ENCODE peak calls at places on chromosome 20, in nine cellular contexts. One of them, this sample, is unnamed.
A peak's percentile ranks its signal among the peaks of the same experiment; 100 is the strongest.

GRCh38 chr20:48749437-48749836 is 78.4 kb downstream of the PREX1 start:
- DNase-seq in stomach: no peak
- DNase-seq in right lobe of liver: no peak
- DNase-seq in fibroblast of lung: no peak
- DNase-seq in ovary: no peak
- DNase-seq in esophagus squamous epithelium: no peak
- DNase-seq in prostate gland: no peak
- DNase-seq in SJSA1: no peak
- DNase-seq in CD8-positive, alpha-beta T cell: no peak
- DNase-seq in this sample: no peak

GRCh38 chr20:62201173-62202082 is 18.6 kb downstream of the MTG2 start:
- DNase-seq in stomach: no peak
- DNase-seq in right lobe of liver: no peak
- DNase-seq in fibroblast of lung: no peak
- DNase-seq in ovary: no peak
- DNase-seq in esophagus squamous epithelium: no peak
- DNase-seq in prostate gland: no peak
- DNase-seq in SJSA1: no peak
- DNase-seq in CD8-positive, alpha-beta T cell: no peak
- DNase-seq in this sample: no peak

GRCh38 chr20:37922016-37922415 is 19.1 kb downstream of the VSTM2L start:
- DNase-seq in stomach: no peak
- DNase-seq in right lobe of liver: no peak
- DNase-seq in fibroblast of lung: no peak
- DNase-seq in ovary: no peak
- DNase-seq in esophagus squamous epithelium: no peak
- DNase-seq in prostate gland: no peak
- DNase-seq in SJSA1: no peak
- DNase-seq in CD8-positive, alpha-beta T cell: no peak
- DNase-seq in this sample: no peak

GRCh38 chr20:6692566-6693168 is 74.8 kb upstream of the BMP2 start:
- DNase-seq in stomach: no peak
- DNase-seq in right lobe of liver: no peak
- DNase-seq in fibroblast of lung: peak; percentile 64
- DNase-seq in ovary: no peak
- DNase-seq in esophagus squamous epithelium: no peak
- DNase-seq in prostate gland: no peak
- DNase-seq in SJSA1: no peak
- DNase-seq in CD8-positive, alpha-beta T cell: no peak
- DNase-seq in this sample: no peak

GRCh38 chr20:49276201-49276894 is 1.5 kb downstream of the ZNFX1 start:
- DNase-seq in stomach: no peak
- DNase-seq in right lobe of liver: no peak
- DNase-seq in fibroblast of lung: peak; percentile 66
- DNase-seq in ovary: no peak
- DNase-seq in esophagus squamous epithelium: no peak
- DNase-seq in prostate gland: no peak
- DNase-seq in SJSA1: peak; percentile 52
- DNase-seq in CD8-positive, alpha-beta T cell: peak; percentile 54
- DNase-seq in this sample: no peak

GRCh38 chr20:21100590-21101452 is 5.3 kb downstream of the LINC00237 start:
- DNase-seq in stomach: no peak
- DNase-seq in right lobe of liver: peak; percentile 20
- DNase-seq in fibroblast of lung: peak; percentile 66
- DNase-seq in ovary: no peak
- DNase-seq in esophagus squamous epithelium: no peak
- DNase-seq in prostate gland: no peak
- DNase-seq in SJSA1: no peak
- DNase-seq in CD8-positive, alpha-beta T cell: no peak
- DNase-seq in this sample: no peak

GRCh38 chr20:4235512-4236043 is 220.2 kb upstream of the RNF24 start:
- DNase-seq in stomach: no peak
- DNase-seq in right lobe of liver: no peak
- DNase-seq in fibroblast of lung: no peak
- DNase-seq in ovary: no peak
- DNase-seq in esophagus squamous epithelium: no peak
- DNase-seq in prostate gland: no peak
- DNase-seq in SJSA1: no peak
- DNase-seq in CD8-positive, alpha-beta T cell: no peak
- DNase-seq in this sample: no peak

GRCh38 chr20:18394363-18394762 is 72.5 kb downstream of the DZANK1 start:
- DNase-seq in stomach: no peak
- DNase-seq in right lobe of liver: no peak
- DNase-seq in fibroblast of lung: no peak
- DNase-seq in ovary: no peak
- DNase-seq in esophagus squamous epithelium: no peak
- DNase-seq in prostate gland: no peak
- DNase-seq in SJSA1: no peak
- DNase-seq in CD8-positive, alpha-beta T cell: no peak
- DNase-seq in this sample: no peak

GRCh38 chr20:38299963-38300362 is 4.0 kb upstream of the BPI start:
- DNase-seq in stomach: peak; percentile 60
- DNase-seq in right lobe of liver: no peak
- DNase-seq in fibroblast of lung: no peak
- DNase-seq in ovary: no peak
- DNase-seq in esophagus squamous epithelium: no peak
- DNase-seq in prostate gland: peak; percentile 45
- DNase-seq in SJSA1: no peak
- DNase-seq in CD8-positive, alpha-beta T cell: no peak
- DNase-seq in this sample: no peak

GRCh38 chr20:31550099-31550498 is 35.9 kb downstream of the HM13 start:
- DNase-seq in stomach: no peak
- DNase-seq in right lobe of liver: no peak
- DNase-seq in fibroblast of lung: no peak
- DNase-seq in ovary: no peak
- DNase-seq in esophagus squamous epithelium: no peak
- DNase-seq in prostate gland: no peak
- DNase-seq in SJSA1: no peak
- DNase-seq in CD8-positive, alpha-beta T cell: no peak
- DNase-seq in this sample: no peak

GRCh38 chr20:33835773-33836172 is 24.6 kb downstream of the CHMP4B start:
- DNase-seq in stomach: no peak
- DNase-seq in right lobe of liver: no peak
- DNase-seq in fibroblast of lung: peak; percentile 62
- DNase-seq in ovary: no peak
- DNase-seq in esophagus squamous epithelium: no peak
- DNase-seq in prostate gland: no peak
- DNase-seq in SJSA1: no peak
- DNase-seq in CD8-positive, alpha-beta T cell: no peak
- DNase-seq in this sample: no peak

GRCh38 chr20:33829636-33830035 is 18.5 kb downstream of the CHMP4B start:
- DNase-seq in stomach: no peak
- DNase-seq in right lobe of liver: no peak
- DNase-seq in fibroblast of lung: no peak
- DNase-seq in ovary: no peak
- DNase-seq in esophagus squamous epithelium: no peak
- DNase-seq in prostate gland: no peak
- DNase-seq in SJSA1: no peak
- DNase-seq in CD8-positive, alpha-beta T cell: no peak
- DNase-seq in this sample: no peak

GRCh38 chr20:33828912-33829560 is 17.9 kb downstream of the CHMP4B start:
- DNase-seq in stomach: no peak
- DNase-seq in right lobe of liver: no peak
- DNase-seq in fibroblast of lung: no peak
- DNase-seq in ovary: no peak
- DNase-seq in esophagus squamous epithelium: no peak
- DNase-seq in prostate gland: no peak
- DNase-seq in SJSA1: no peak
- DNase-seq in CD8-positive, alpha-beta T cell: no peak
- DNase-seq in this sample: no peak

GRCh38 chr20:33830371-33830770 is 19.2 kb downstream of the CHMP4B start:
- DNase-seq in stomach: no peak
- DNase-seq in right lobe of liver: no peak
- DNase-seq in fibroblast of lung: no peak
- DNase-seq in ovary: no peak
- DNase-seq in esophagus squamous epithelium: no peak
- DNase-seq in prostate gland: no peak
- DNase-seq in SJSA1: no peak
- DNase-seq in CD8-positive, alpha-beta T cell: no peak
- DNase-seq in this sample: no peak

GRCh38 chr20:33832113-33832853 is 21.1 kb downstream of the CHMP4B start:
- DNase-seq in stomach: no peak
- DNase-seq in right lobe of liver: no peak
- DNase-seq in fibroblast of lung: no peak
- DNase-seq in ovary: peak; percentile 34
- DNase-seq in esophagus squamous epithelium: no peak
- DNase-seq in prostate gland: no peak
- DNase-seq in SJSA1: no peak
- DNase-seq in CD8-positive, alpha-beta T cell: no peak
- DNase-seq in this sample: no peak
- H3K4me1 ChIP-seq in stomach: peaks cover 91% of the 10 kb centered on the region
- H3K4me1 ChIP-seq in right lobe of liver: no peaks in the 10 kb centered on the region
- H3K4me1 ChIP-seq in fibroblast of lung: peaks cover 5% of the 10 kb centered on the region
- H3K4me1 ChIP-seq in ovary: peaks cover 31% of the 10 kb centered on the region
- H3K4me1 ChIP-seq in esophagus squamous epithelium: peaks cover 60% of the 10 kb centered on the region
- H3K4me1 ChIP-seq in prostate gland: peaks cover 15% of the 10 kb centered on the region
- H3K4me1 ChIP-seq in SJSA1: peaks cover 16% of the 10 kb centered on the region
- H3K4me1 ChIP-seq in CD8-positive, alpha-beta T cell: peaks cover 19% of the 10 kb centered on the region
- H3K4me1 ChIP-seq in this sample: peaks cover 7% of the 10 kb centered on the region

GRCh38 chr20:8431538-8432434 is 299.7 kb downstream of the PLCB1 start:
- DNase-seq in stomach: no peak
- DNase-seq in right lobe of liver: no peak
- DNase-seq in fibroblast of lung: no peak
- DNase-seq in ovary: peak; percentile 68
- DNase-seq in esophagus squamous epithelium: no peak
- DNase-seq in prostate gland: no peak
- DNase-seq in SJSA1: no peak
- DNase-seq in CD8-positive, alpha-beta T cell: no peak
- DNase-seq in this sample: no peak

GRCh38 chr20:8434326-8434876 is 302.3 kb downstream of the PLCB1 start:
- DNase-seq in stomach: no peak
- DNase-seq in right lobe of liver: no peak
- DNase-seq in fibroblast of lung: peak; percentile 53
- DNase-seq in ovary: no peak
- DNase-seq in esophagus squamous epithelium: no peak
- DNase-seq in prostate gland: no peak
- DNase-seq in SJSA1: no peak
- DNase-seq in CD8-positive, alpha-beta T cell: no peak
- DNase-seq in this sample: no peak

GRCh38 chr20:8435251-8436035 is 303.4 kb downstream of the PLCB1 start:
- DNase-seq in stomach: no peak
- DNase-seq in right lobe of liver: no peak
- DNase-seq in fibroblast of lung: no peak
- DNase-seq in ovary: no peak
- DNase-seq in esophagus squamous epithelium: no peak
- DNase-seq in prostate gland: no peak
- DNase-seq in SJSA1: no peak
- DNase-seq in CD8-positive, alpha-beta T cell: no peak
- DNase-seq in this sample: no peak

GRCh38 chr20:8432435-8433148 is 300.5 kb downstream of the PLCB1 start:
- DNase-seq in stomach: no peak
- DNase-seq in right lobe of liver: no peak
- DNase-seq in fibroblast of lung: no peak
- DNase-seq in ovary: no peak
- DNase-seq in esophagus squamous epithelium: no peak
- DNase-seq in prostate gland: no peak
- DNase-seq in SJSA1: no peak
- DNase-seq in CD8-positive, alpha-beta T cell: no peak
- DNase-seq in this sample: no peak

DNA sequence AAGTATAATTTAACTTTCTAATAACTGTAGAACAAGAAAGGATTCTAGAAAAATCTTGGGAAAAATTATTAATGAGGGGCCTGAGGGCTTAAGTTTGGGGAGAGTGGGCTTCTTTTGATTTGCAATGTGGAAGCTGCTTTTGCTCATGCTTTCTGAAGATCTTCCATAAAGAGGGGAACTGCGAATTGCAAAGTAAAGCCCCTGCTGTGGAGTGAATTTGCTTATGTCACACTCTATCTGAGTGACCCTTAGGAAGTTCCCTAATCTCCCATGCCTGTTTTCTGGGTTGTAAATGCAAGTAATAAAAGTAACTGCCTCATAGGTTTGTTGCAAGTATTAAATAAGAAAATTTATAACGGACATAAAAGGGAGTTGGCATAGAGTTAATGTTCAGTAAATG is 301.2 kb downstream of the PLCB1 start:
- DNase-seq in stomach: no peak
- DNase-seq in right lobe of liver: no peak
- DNase-seq in fibroblast of lung: no peak
- DNase-seq in ovary: no peak
- DNase-seq in esophagus squamous epithelium: no peak
- DNase-seq in prostate gland: no peak
- DNase-seq in SJSA1: no peak
- DNase-seq in CD8-positive, alpha-beta T cell: no peak
- DNase-seq in this sample: no peak
- H3K9me3 ChIP-seq in stomach: no peaks in the 10 kb centered on the region
- H3K9me3 ChIP-seq in right lobe of liver: no peaks in the 10 kb centered on the region
- H3K9me3 ChIP-seq in fibroblast of lung: no peaks in the 10 kb centered on the region
- H3K9me3 ChIP-seq in ovary: no peaks in the 10 kb centered on the region
- H3K9me3 ChIP-seq in esophagus squamous epithelium: no peaks in the 10 kb centered on the region
- H3K9me3 ChIP-seq in prostate gland: no peaks in the 10 kb centered on the region
- H3K9me3 ChIP-seq in SJSA1: no peaks in the 10 kb centered on the region
- H3K9me3 ChIP-seq in CD8-positive, alpha-beta T cell: no peaks in the 10 kb centered on the region
- H3K9me3 ChIP-seq in this sample: no peaks in the 10 kb centered on the region

GRCh38 chr20:95215-95614 is 7.7 kb downstream of the DEFB125 start:
- DNase-seq in stomach: no peak
- DNase-seq in right lobe of liver: no peak
- DNase-seq in fibroblast of lung: no peak
- DNase-seq in ovary: no peak
- DNase-seq in esophagus squamous epithelium: no peak
- DNase-seq in prostate gland: no peak
- DNase-seq in SJSA1: no peak
- DNase-seq in CD8-positive, alpha-beta T cell: no peak
- DNase-seq in this sample: no peak
- H3K27ac ChIP-seq in stomach: no peak overlapping the region
- H3K27ac ChIP-seq in right lobe of liver: no peak overlapping the region
- H3K27ac ChIP-seq in fibroblast of lung: no peak overlapping the region
- H3K27ac ChIP-seq in ovary: no peak overlapping the region
- H3K27ac ChIP-seq in esophagus squamous epithelium: no peak overlapping the region
- H3K27ac ChIP-seq in prostate gland: no peak overlapping the region
- H3K27ac ChIP-seq in SJSA1: no peak overlapping the region
- H3K27ac ChIP-seq in CD8-positive, alpha-beta T cell: no peak overlapping the region
- H3K27ac ChIP-seq in this sample: no peak overlapping the region

DNA sequence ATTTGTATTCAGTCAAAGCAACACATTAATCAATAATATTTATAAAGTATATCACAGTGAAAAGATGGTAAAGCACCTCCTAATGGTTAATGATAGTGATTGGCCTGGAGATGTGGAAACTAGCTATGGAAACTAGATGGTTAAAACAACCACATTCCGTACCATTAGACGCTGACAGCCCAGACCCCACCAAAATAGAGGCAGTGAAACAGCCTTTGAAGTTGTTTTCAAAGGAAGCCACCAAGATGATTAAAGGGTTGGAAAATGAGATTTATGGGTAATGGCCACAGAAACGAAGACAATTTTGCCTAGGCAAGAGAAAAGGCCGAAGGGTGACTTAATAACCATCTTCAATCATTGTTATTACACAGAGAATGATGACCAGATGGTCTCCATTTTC is 85.7 kb downstream of the ZHX3 start:
- DNase-seq in stomach: no peak
- DNase-seq in right lobe of liver: no peak
- DNase-seq in fibroblast of lung: no peak
- DNase-seq in ovary: no peak
- DNase-seq in esophagus squamous epithelium: no peak
- DNase-seq in prostate gland: no peak
- DNase-seq in SJSA1: no peak
- DNase-seq in CD8-positive, alpha-beta T cell: no peak
- DNase-seq in this sample: no peak
- H3K4me1 ChIP-seq in stomach: peaks cover 42% of the 10 kb centered on the region
- H3K4me1 ChIP-seq in right lobe of liver: no peaks in the 10 kb centered on the region
- H3K4me1 ChIP-seq in fibroblast of lung: peaks cover 21% of the 10 kb centered on the region
- H3K4me1 ChIP-seq in ovary: peaks cover 11% of the 10 kb centered on the region
- H3K4me1 ChIP-seq in esophagus squamous epithelium: peaks cover 39% of the 10 kb centered on the region
- H3K4me1 ChIP-seq in prostate gland: no peaks in the 10 kb centered on the region
- H3K4me1 ChIP-seq in SJSA1: peaks cover 19% of the 10 kb centered on the region
- H3K4me1 ChIP-seq in CD8-positive, alpha-beta T cell: peaks cover 12% of the 10 kb centered on the region
- H3K4me1 ChIP-seq in this sample: peaks cover 7% of the 10 kb centered on the region

GRCh38 chr20:51216850-51217249 is 193.9 kb upstream of the KCNG1 start:
- DNase-seq in stomach: no peak
- DNase-seq in right lobe of liver: no peak
- DNase-seq in fibroblast of lung: no peak
- DNase-seq in ovary: no peak
- DNase-seq in esophagus squamous epithelium: no peak
- DNase-seq in prostate gland: no peak
- DNase-seq in SJSA1: no peak
- DNase-seq in CD8-positive, alpha-beta T cell: no peak
- DNase-seq in this sample: no peak
- H3K9me3 ChIP-seq in stomach: peaks cover 12% of the 10 kb centered on the region
- H3K9me3 ChIP-seq in right lobe of liver: no peaks in the 10 kb centered on the region
- H3K9me3 ChIP-seq in fibroblast of lung: no peaks in the 10 kb centered on the region
- H3K9me3 ChIP-seq in ovary: no peaks in the 10 kb centered on the region
- H3K9me3 ChIP-seq in esophagus squamous epithelium: peaks cover 5% of the 10 kb centered on the region
- H3K9me3 ChIP-seq in prostate gland: no peaks in the 10 kb centered on the region
- H3K9me3 ChIP-seq in SJSA1: peaks cover 4% of the 10 kb centered on the region
- H3K9me3 ChIP-seq in CD8-positive, alpha-beta T cell: no peaks in the 10 kb centered on the region
- H3K9me3 ChIP-seq in this sample: no peaks in the 10 kb centered on the region